ENCODE peak calls at places on chromosomes 11 and 22, in ten cellular contexts. One of them, this sample, is unnamed.

GRCh38 chr11:10326080-10326964 is 21.4 kb downstream of the ADM start:
- DNase-seq in GM23338: no peak
- DNase-seq in breast epithelium: no peak
- DNase-seq in heart right ventricle: no peak
- DNase-seq in lower lobe of right lung: no peak
- DNase-seq in sigmoid colon: peak; percentile 81
- DNase-seq in left ventricle myocardium inferior: peak; percentile 27
- DNase-seq in mammary epithelial cell: no peak
- DNase-seq in CD8-positive, alpha-beta memory T cell: no peak
- DNase-seq in colonic mucosa: peak; percentile 86
- DNase-seq in this sample: no peak

GRCh38 chr11:39668640-39669039 is 1790.8 kb downstream of the LRRC4C start:
- DNase-seq in GM23338: no peak
- DNase-seq in breast epithelium: no peak
- DNase-seq in heart right ventricle: no peak
- DNase-seq in lower lobe of right lung: no peak
- DNase-seq in sigmoid colon: no peak
- DNase-seq in left ventricle myocardium inferior: no peak
- DNase-seq in mammary epithelial cell: peak; percentile 96
- DNase-seq in CD8-positive, alpha-beta memory T cell: no peak
- DNase-seq in colonic mucosa: no peak
- DNase-seq in this sample: no peak

GRCh38 chr22:17403906-17404305 is 34.6 kb downstream of the CECR2 start:
- DNase-seq in GM23338: no peak
- DNase-seq in breast epithelium: no peak
- DNase-seq in heart right ventricle: peak; percentile 17
- DNase-seq in lower lobe of right lung: no peak
- DNase-seq in sigmoid colon: no peak
- DNase-seq in left ventricle myocardium inferior: no peak
- DNase-seq in mammary epithelial cell: no peak
- DNase-seq in CD8-positive, alpha-beta memory T cell: no peak
- DNase-seq in colonic mucosa: no peak
- DNase-seq in this sample: no peak

GRCh38 chr11:113730887-113731726 is 25.0 kb upstream of the TMPRSS5 start:
- DNase-seq in GM23338: peak; percentile 72
- DNase-seq in breast epithelium: no peak
- DNase-seq in heart right ventricle: peak; percentile 16
- DNase-seq in lower lobe of right lung: no peak
- DNase-seq in sigmoid colon: no peak
- DNase-seq in left ventricle myocardium inferior: no peak
- DNase-seq in mammary epithelial cell: peak; percentile 55
- DNase-seq in CD8-positive, alpha-beta memory T cell: no peak
- DNase-seq in colonic mucosa: peak; percentile 35
- DNase-seq in this sample: no peak

GRCh38 chr11:8930456-8931175 is 2.1 kb downstream of the C11orf16 start:
- DNase-seq in GM23338: no peak
- DNase-seq in breast epithelium: no peak
- DNase-seq in heart right ventricle: no peak
- DNase-seq in lower lobe of right lung: no peak
- DNase-seq in sigmoid colon: no peak
- DNase-seq in left ventricle myocardium inferior: no peak
- DNase-seq in mammary epithelial cell: no peak
- DNase-seq in CD8-positive, alpha-beta memory T cell: no peak
- DNase-seq in colonic mucosa: no peak
- DNase-seq in this sample: no peak

GRCh38 chr11:34146866-34147265 is 41.4 kb downstream of the NAT10 start:
- DNase-seq in GM23338: no peak
- DNase-seq in breast epithelium: peak; percentile 12
- DNase-seq in heart right ventricle: no peak
- DNase-seq in lower lobe of right lung: peak; percentile 6
- DNase-seq in sigmoid colon: no peak
- DNase-seq in left ventricle myocardium inferior: no peak
- DNase-seq in mammary epithelial cell: no peak
- DNase-seq in CD8-positive, alpha-beta memory T cell: no peak
- DNase-seq in colonic mucosa: no peak
- DNase-seq in this sample: no peak

GRCh38 chr22:26646158-26646557 is 11.2 kb upstream of the MIAT start:
- DNase-seq in GM23338: no peak
- DNase-seq in breast epithelium: no peak
- DNase-seq in heart right ventricle: no peak
- DNase-seq in lower lobe of right lung: no peak
- DNase-seq in sigmoid colon: no peak
- DNase-seq in left ventricle myocardium inferior: no peak
- DNase-seq in mammary epithelial cell: no peak
- DNase-seq in CD8-positive, alpha-beta memory T cell: no peak
- DNase-seq in colonic mucosa: no peak
- DNase-seq in this sample: no peak

GRCh38 chr11:78800089-78800690 is 225.5 kb upstream of the NARS2 start:
- DNase-seq in GM23338: no peak
- DNase-seq in breast epithelium: no peak
- DNase-seq in heart right ventricle: no peak
- DNase-seq in lower lobe of right lung: no peak
- DNase-seq in sigmoid colon: no peak
- DNase-seq in left ventricle myocardium inferior: no peak
- DNase-seq in mammary epithelial cell: no peak
- DNase-seq in CD8-positive, alpha-beta memory T cell: no peak
- DNase-seq in colonic mucosa: no peak
- DNase-seq in this sample: no peak

GRCh38 chr11:20617346-20617745 is 17.9 kb downstream of the SLC6A5 start:
- DNase-seq in GM23338: no peak
- DNase-seq in breast epithelium: no peak
- DNase-seq in heart right ventricle: no peak
- DNase-seq in lower lobe of right lung: no peak
- DNase-seq in sigmoid colon: no peak
- DNase-seq in left ventricle myocardium inferior: no peak
- DNase-seq in mammary epithelial cell: no peak
- DNase-seq in CD8-positive, alpha-beta memory T cell: no peak
- DNase-seq in colonic mucosa: no peak
- DNase-seq in this sample: no peak

GRCh38 chr11:6232899-6233298 is 1.5 kb downstream of the FHIP1B start:
- DNase-seq in GM23338: no peak
- DNase-seq in breast epithelium: no peak
- DNase-seq in heart right ventricle: no peak
- DNase-seq in lower lobe of right lung: no peak
- DNase-seq in sigmoid colon: no peak
- DNase-seq in left ventricle myocardium inferior: no peak
- DNase-seq in mammary epithelial cell: no peak
- DNase-seq in CD8-positive, alpha-beta memory T cell: no peak
- DNase-seq in colonic mucosa: no peak
- DNase-seq in this sample: no peak

GRCh38 chr11:995752-996420 is 40.6 kb downstream of the MUC6 start:
- DNase-seq in GM23338: no peak
- DNase-seq in breast epithelium: no peak
- DNase-seq in heart right ventricle: no peak
- DNase-seq in lower lobe of right lung: no peak
- DNase-seq in sigmoid colon: no peak
- DNase-seq in left ventricle myocardium inferior: no peak
- DNase-seq in mammary epithelial cell: no peak
- DNase-seq in CD8-positive, alpha-beta memory T cell: no peak
- DNase-seq in colonic mucosa: no peak
- DNase-seq in this sample: no peak

GRCh38 chr11:13210424-13210823 is 67.2 kb upstream of the BMAL1 start:
- DNase-seq in GM23338: peak; percentile 91
- DNase-seq in breast epithelium: peak; percentile 66
- DNase-seq in heart right ventricle: peak; percentile 55
- DNase-seq in lower lobe of right lung: peak; percentile 56
- DNase-seq in sigmoid colon: peak; percentile 74
- DNase-seq in left ventricle myocardium inferior: peak; percentile 42
- DNase-seq in mammary epithelial cell: peak; percentile 63
- DNase-seq in CD8-positive, alpha-beta memory T cell: no peak
- DNase-seq in colonic mucosa: peak; percentile 64
- DNase-seq in this sample: no peak

DNA sequence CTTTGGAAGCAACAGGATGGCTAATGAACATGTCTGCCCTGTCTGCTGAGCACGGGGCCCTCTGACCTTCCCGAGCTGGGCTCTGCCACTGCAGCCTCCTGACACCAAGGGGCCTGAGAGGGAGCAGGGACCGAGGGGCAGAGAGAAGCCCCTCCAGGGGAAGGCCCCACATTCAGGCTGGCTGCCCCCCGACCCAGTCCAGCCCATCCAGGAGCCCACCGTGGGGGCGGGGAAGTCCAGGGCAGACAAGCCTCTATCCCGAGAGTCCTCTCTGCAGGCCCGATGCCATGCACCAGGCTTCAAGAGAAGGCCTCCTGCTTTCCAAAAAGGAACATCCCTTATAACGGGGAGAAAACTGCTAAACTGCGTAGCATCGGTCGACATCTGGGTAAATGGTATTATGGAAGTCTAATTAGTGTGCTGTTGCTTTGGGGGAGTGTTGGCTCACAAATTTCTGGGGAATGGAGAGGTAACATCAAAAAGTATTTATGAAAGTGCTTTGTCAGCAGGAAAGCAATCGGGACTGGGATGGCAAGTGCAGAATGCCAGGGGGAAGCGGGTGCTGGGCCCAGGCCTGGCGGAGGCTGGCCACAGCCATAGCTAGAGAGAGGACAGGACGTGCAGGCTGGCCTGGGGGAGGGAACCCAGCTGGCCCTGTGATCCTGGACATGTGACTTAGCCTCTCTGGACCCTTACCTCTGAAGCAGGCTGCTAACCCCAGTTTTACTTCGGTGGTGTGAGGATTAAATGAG is 5.3 kb upstream of the SHISAL1 start:
- DNase-seq in GM23338: no peak
- DNase-seq in breast epithelium: no peak
- DNase-seq in heart right ventricle: no peak
- DNase-seq in lower lobe of right lung: no peak
- DNase-seq in sigmoid colon: no peak
- DNase-seq in left ventricle myocardium inferior: no peak
- DNase-seq in mammary epithelial cell: no peak
- DNase-seq in CD8-positive, alpha-beta memory T cell: no peak
- DNase-seq in colonic mucosa: no peak
- DNase-seq in this sample: no peak
- H3K27ac ChIP-seq in GM23338: no peak overlapping the region
- H3K27ac ChIP-seq in breast epithelium: no peak overlapping the region
- H3K27ac ChIP-seq in heart right ventricle: no peak overlapping the region
- H3K27ac ChIP-seq in lower lobe of right lung: no peak overlapping the region
- H3K27ac ChIP-seq in sigmoid colon: no peak overlapping the region
- H3K27ac ChIP-seq in left ventricle myocardium inferior: no peak overlapping the region
- H3K27ac ChIP-seq in mammary epithelial cell: no peak overlapping the region
- H3K27ac ChIP-seq in CD8-positive, alpha-beta memory T cell: no peak overlapping the region
- H3K27ac ChIP-seq in colonic mucosa: no peak overlapping the region
- H3K27ac ChIP-seq in this sample: no peak overlapping the region

DNA sequence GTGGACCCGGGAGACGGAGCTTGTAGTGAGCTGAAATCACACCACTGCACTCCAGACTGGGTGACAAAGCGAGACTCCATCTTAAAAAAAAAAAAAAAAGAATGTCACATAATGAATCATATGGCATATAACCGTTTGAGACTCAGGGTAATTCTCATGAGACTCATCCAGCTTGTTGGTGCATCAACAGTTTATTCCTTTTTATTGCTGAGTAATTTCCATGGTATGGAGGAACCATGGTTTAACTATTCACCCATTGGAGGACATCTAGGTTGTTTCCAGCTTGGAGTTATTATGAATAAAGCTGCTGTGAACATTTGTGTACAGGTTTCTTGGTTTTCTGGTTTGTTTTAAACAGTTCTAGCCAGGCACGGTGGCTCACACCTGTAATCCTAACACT is 25.3 kb downstream of the PPARA start:
- DNase-seq in GM23338: no peak
- DNase-seq in breast epithelium: no peak
- DNase-seq in heart right ventricle: no peak
- DNase-seq in lower lobe of right lung: no peak
- DNase-seq in sigmoid colon: no peak
- DNase-seq in left ventricle myocardium inferior: no peak
- DNase-seq in mammary epithelial cell: peak; percentile 39
- DNase-seq in CD8-positive, alpha-beta memory T cell: no peak
- DNase-seq in colonic mucosa: no peak
- DNase-seq in this sample: no peak
- H3K27ac ChIP-seq in GM23338: no peak overlapping the region
- H3K27ac ChIP-seq in breast epithelium: no peak overlapping the region
- H3K27ac ChIP-seq in heart right ventricle: no peak overlapping the region
- H3K27ac ChIP-seq in lower lobe of right lung: no peak overlapping the region
- H3K27ac ChIP-seq in sigmoid colon: no peak overlapping the region
- H3K27ac ChIP-seq in left ventricle myocardium inferior: no peak overlapping the region
- H3K27ac ChIP-seq in mammary epithelial cell: no peak overlapping the region
- H3K27ac ChIP-seq in CD8-positive, alpha-beta memory T cell: no peak overlapping the region
- H3K27ac ChIP-seq in colonic mucosa: no peak overlapping the region
- H3K27ac ChIP-seq in this sample: no peak overlapping the region

GRCh38 chr11:111391328-111392124 is 12.5 kb upstream of the POU2AF1 start:
- DNase-seq in GM23338: no peak
- DNase-seq in breast epithelium: no peak
- DNase-seq in heart right ventricle: no peak
- DNase-seq in lower lobe of right lung: no peak
- DNase-seq in sigmoid colon: no peak
- DNase-seq in left ventricle myocardium inferior: no peak
- DNase-seq in mammary epithelial cell: no peak
- DNase-seq in CD8-positive, alpha-beta memory T cell: no peak
- DNase-seq in colonic mucosa: no peak
- DNase-seq in this sample: no peak

GRCh38 chr11:111386611-111387150 is 7.6 kb upstream of the POU2AF1 start:
- DNase-seq in GM23338: no peak
- DNase-seq in breast epithelium: no peak
- DNase-seq in heart right ventricle: no peak
- DNase-seq in lower lobe of right lung: no peak
- DNase-seq in sigmoid colon: no peak
- DNase-seq in left ventricle myocardium inferior: no peak
- DNase-seq in mammary epithelial cell: no peak
- DNase-seq in CD8-positive, alpha-beta memory T cell: no peak
- DNase-seq in colonic mucosa: no peak
- DNase-seq in this sample: no peak

GRCh38 chr11:111388431-111388830 is 9.4 kb upstream of the POU2AF1 start:
- DNase-seq in GM23338: no peak
- DNase-seq in breast epithelium: no peak
- DNase-seq in heart right ventricle: no peak
- DNase-seq in lower lobe of right lung: no peak
- DNase-seq in sigmoid colon: no peak
- DNase-seq in left ventricle myocardium inferior: no peak
- DNase-seq in mammary epithelial cell: no peak
- DNase-seq in CD8-positive, alpha-beta memory T cell: no peak
- DNase-seq in colonic mucosa: no peak
- DNase-seq in this sample: no peak

GRCh38 chr11:111387318-111387863 is 8.3 kb upstream of the POU2AF1 start:
- DNase-seq in GM23338: no peak
- DNase-seq in breast epithelium: no peak
- DNase-seq in heart right ventricle: no peak
- DNase-seq in lower lobe of right lung: peak; percentile 84
- DNase-seq in sigmoid colon: peak; percentile 79
- DNase-seq in left ventricle myocardium inferior: no peak
- DNase-seq in mammary epithelial cell: no peak
- DNase-seq in CD8-positive, alpha-beta memory T cell: no peak
- DNase-seq in colonic mucosa: peak; percentile 91
- DNase-seq in this sample: no peak

GRCh38 chr11:111388842-111389241 is 9.8 kb upstream of the POU2AF1 start:
- DNase-seq in GM23338: no peak
- DNase-seq in breast epithelium: no peak
- DNase-seq in heart right ventricle: no peak
- DNase-seq in lower lobe of right lung: no peak
- DNase-seq in sigmoid colon: no peak
- DNase-seq in left ventricle myocardium inferior: no peak
- DNase-seq in mammary epithelial cell: peak; percentile 51
- DNase-seq in CD8-positive, alpha-beta memory T cell: no peak
- DNase-seq in colonic mucosa: peak; percentile 48
- DNase-seq in this sample: no peak
- H3K27ac ChIP-seq in GM23338: no peak overlapping the region
- H3K27ac ChIP-seq in breast epithelium: no peak overlapping the region
- H3K27ac ChIP-seq in heart right ventricle: no peak overlapping the region
- H3K27ac ChIP-seq in lower lobe of right lung: no peak overlapping the region
- H3K27ac ChIP-seq in sigmoid colon: no peak overlapping the region
- H3K27ac ChIP-seq in left ventricle myocardium inferior: no peak overlapping the region
- H3K27ac ChIP-seq in mammary epithelial cell: no peak overlapping the region
- H3K27ac ChIP-seq in CD8-positive, alpha-beta memory T cell: no peak overlapping the region
- H3K27ac ChIP-seq in colonic mucosa: no peak overlapping the region
- H3K27ac ChIP-seq in this sample: no peak overlapping the region

GRCh38 chr22:46061124-46061410 is 84.1 kb upstream of the WNT7B start:
- DNase-seq in GM23338: no peak
- DNase-seq in breast epithelium: no peak
- DNase-seq in heart right ventricle: no peak
- DNase-seq in lower lobe of right lung: no peak
- DNase-seq in sigmoid colon: peak; percentile 26
- DNase-seq in left ventricle myocardium inferior: no peak
- DNase-seq in mammary epithelial cell: no peak
- DNase-seq in CD8-positive, alpha-beta memory T cell: no peak
- DNase-seq in colonic mucosa: no peak
- DNase-seq in this sample: no peak
- H3K27ac ChIP-seq in GM23338: no peak overlapping the region
- H3K27ac ChIP-seq in breast epithelium: peak overlapping the region; percentile 100
- H3K27ac ChIP-seq in heart right ventricle: peak overlapping the region; percentile 100
- H3K27ac ChIP-seq in lower lobe of right lung: peak overlapping the region; percentile 97
- H3K27ac ChIP-seq in sigmoid colon: peak overlapping the region; percentile 100
- H3K27ac ChIP-seq in left ventricle myocardium inferior: peak overlapping the region; percentile 100
- H3K27ac ChIP-seq in mammary epithelial cell: peak overlapping the region; percentile 43
- H3K27ac ChIP-seq in CD8-positive, alpha-beta memory T cell: no peak overlapping the region
- H3K27ac ChIP-seq in colonic mucosa: peak overlapping the region; percentile 19
- H3K27ac ChIP-seq in this sample: peak overlapping the region; percentile 99